ENCODE peak calls at places on chromosomes 7 and 10, in nine cellular contexts. One of them, this sample, is unnamed.

GRCh38 chr7:43647772-43648643 is 65.1 kb downstream of the STK17A start:
- DNase-seq in effector CD8-positive, alpha-beta T cell: no peak
- DNase-seq in tibial nerve: peak; percentile 51
- DNase-seq in SW 1271: peak; percentile 94
- DNase-seq in bronchial epithelial cell: peak; percentile 99
- DNase-seq in mucosa of gallbladder: peak; percentile 76
- DNase-seq in HTR-8/SVneo: peak; percentile 84
- DNase-seq in left colon: peak; percentile 50
- DNase-seq in mesothelial cell of epicardium: no peak
- DNase-seq in this sample: peak; percentile 85

GRCh38 chr7:122637799-122638198 is 61.1 kb downstream of the RNF133 start:
- DNase-seq in bronchial epithelial cell: no peak
- DNase-seq in tibial nerve: no peak
- DNase-seq in effector CD8-positive, alpha-beta T cell: no peak
- DNase-seq in SW 1271: no peak
- DNase-seq in mucosa of gallbladder: no peak
- DNase-seq in mesothelial cell of epicardium: no peak
- DNase-seq in left colon: no peak
- DNase-seq in HTR-8/SVneo: no peak
- DNase-seq in this sample: no peak

GRCh38 chr7:497346-497745 is 22.3 kb downstream of the PDGFA start:
- DNase-seq in tibial nerve: no peak
- DNase-seq in mesothelial cell of epicardium: no peak
- DNase-seq in bronchial epithelial cell: no peak
- DNase-seq in left colon: no peak
- DNase-seq in HTR-8/SVneo: no peak
- DNase-seq in SW 1271: no peak
- DNase-seq in mucosa of gallbladder: no peak
- DNase-seq in effector CD8-positive, alpha-beta T cell: no peak
- DNase-seq in this sample: no peak

GRCh38 chr7:145009866-145010265 is 174.0 kb upstream of the TPK1 start:
- DNase-seq in effector CD8-positive, alpha-beta T cell: no peak
- DNase-seq in left colon: no peak
- DNase-seq in HTR-8/SVneo: no peak
- DNase-seq in bronchial epithelial cell: peak; percentile 26
- DNase-seq in tibial nerve: no peak
- DNase-seq in mesothelial cell of epicardium: no peak
- DNase-seq in mucosa of gallbladder: no peak
- DNase-seq in SW 1271: no peak
- DNase-seq in this sample: no peak

GRCh38 chr10:74406006-74406405 is 255.0 kb downstream of the ADK start:
- DNase-seq in tibial nerve: no peak
- DNase-seq in mucosa of gallbladder: no peak
- DNase-seq in effector CD8-positive, alpha-beta T cell: no peak
- DNase-seq in left colon: no peak
- DNase-seq in SW 1271: no peak
- DNase-seq in mesothelial cell of epicardium: no peak
- DNase-seq in HTR-8/SVneo: no peak
- DNase-seq in bronchial epithelial cell: no peak
- DNase-seq in this sample: no peak

GRCh38 chr7:30423793-30424505 is 54.6 kb downstream of the NOD1 start:
- DNase-seq in HTR-8/SVneo: no peak
- DNase-seq in left colon: no peak
- DNase-seq in tibial nerve: no peak
- DNase-seq in mucosa of gallbladder: no peak
- DNase-seq in mesothelial cell of epicardium: no peak
- DNase-seq in SW 1271: no peak
- DNase-seq in bronchial epithelial cell: no peak
- DNase-seq in effector CD8-positive, alpha-beta T cell: no peak
- DNase-seq in this sample: no peak

GRCh38 chr7:108989319-108989718 is 419.6 kb downstream of the DNAJB9 start:
- DNase-seq in mucosa of gallbladder: no peak
- DNase-seq in SW 1271: no peak
- DNase-seq in mesothelial cell of epicardium: no peak
- DNase-seq in effector CD8-positive, alpha-beta T cell: no peak
- DNase-seq in HTR-8/SVneo: no peak
- DNase-seq in left colon: no peak
- DNase-seq in tibial nerve: no peak
- DNase-seq in bronchial epithelial cell: no peak
- DNase-seq in this sample: no peak

GRCh38 chr7:74312418-74313021 is 23.3 kb downstream of the CLIP2 start:
- DNase-seq in bronchial epithelial cell: peak; percentile 98
- DNase-seq in tibial nerve: no peak
- DNase-seq in mesothelial cell of epicardium: no peak
- DNase-seq in HTR-8/SVneo: peak; percentile 73
- DNase-seq in mucosa of gallbladder: no peak
- DNase-seq in effector CD8-positive, alpha-beta T cell: no peak
- DNase-seq in SW 1271: peak; percentile 82
- DNase-seq in left colon: no peak
- DNase-seq in this sample: no peak

GRCh38 chr10:20737107-20737506 is 160.0 kb downstream of the NEBL start:
- DNase-seq in tibial nerve: no peak
- DNase-seq in mucosa of gallbladder: no peak
- DNase-seq in SW 1271: no peak
- DNase-seq in HTR-8/SVneo: no peak
- DNase-seq in mesothelial cell of epicardium: no peak
- DNase-seq in left colon: no peak
- DNase-seq in effector CD8-positive, alpha-beta T cell: no peak
- DNase-seq in bronchial epithelial cell: peak; percentile 5
- DNase-seq in this sample: no peak

GRCh38 chr7:19305698-19306097 is 160.5 kb upstream of the FERD3L start:
- DNase-seq in mucosa of gallbladder: no peak
- DNase-seq in HTR-8/SVneo: no peak
- DNase-seq in effector CD8-positive, alpha-beta T cell: no peak
- DNase-seq in left colon: no peak
- DNase-seq in SW 1271: no peak
- DNase-seq in bronchial epithelial cell: no peak
- DNase-seq in mesothelial cell of epicardium: no peak
- DNase-seq in tibial nerve: no peak
- DNase-seq in this sample: no peak

GRCh38 chr10:71727429-71728217 is 8.0 kb upstream of the C10orf105 start:
- DNase-seq in SW 1271: no peak
- DNase-seq in effector CD8-positive, alpha-beta T cell: peak; percentile 37
- DNase-seq in tibial nerve: peak; percentile 57
- DNase-seq in left colon: peak; percentile 90
- DNase-seq in bronchial epithelial cell: peak; percentile 21
- DNase-seq in mesothelial cell of epicardium: no peak
- DNase-seq in mucosa of gallbladder: peak; percentile 88
- DNase-seq in HTR-8/SVneo: no peak
- DNase-seq in this sample: peak; percentile 62

GRCh38 chr7:151397026-151397425 is 12.8 kb downstream of the WDR86 start:
- DNase-seq in SW 1271: no peak
- DNase-seq in tibial nerve: no peak
- DNase-seq in effector CD8-positive, alpha-beta T cell: no peak
- DNase-seq in HTR-8/SVneo: no peak
- DNase-seq in mucosa of gallbladder: no peak
- DNase-seq in left colon: no peak
- DNase-seq in mesothelial cell of epicardium: no peak
- DNase-seq in bronchial epithelial cell: no peak
- DNase-seq in this sample: no peak

GRCh38 chr7:42671627-42672026 is 240.2 kb downstream of the C7orf25 start:
- DNase-seq in HTR-8/SVneo: no peak
- DNase-seq in left colon: no peak
- DNase-seq in tibial nerve: no peak
- DNase-seq in mucosa of gallbladder: no peak
- DNase-seq in SW 1271: peak; percentile 31
- DNase-seq in mesothelial cell of epicardium: no peak
- DNase-seq in bronchial epithelial cell: peak; percentile 98
- DNase-seq in effector CD8-positive, alpha-beta T cell: no peak
- DNase-seq in this sample: no peak

GRCh38 chr10:21870849-21871248 is 132.7 kb downstream of the DNAJC1 start:
- DNase-seq in left colon: no peak
- DNase-seq in HTR-8/SVneo: no peak
- DNase-seq in tibial nerve: no peak
- DNase-seq in mesothelial cell of epicardium: no peak
- DNase-seq in bronchial epithelial cell: peak; percentile 55
- DNase-seq in mucosa of gallbladder: no peak
- DNase-seq in effector CD8-positive, alpha-beta T cell: no peak
- DNase-seq in SW 1271: no peak
- DNase-seq in this sample: no peak

GRCh38 chr7:83324596-83324995 is 161.9 kb upstream of the PCLO start:
- DNase-seq in bronchial epithelial cell: no peak
- DNase-seq in mesothelial cell of epicardium: no peak
- DNase-seq in SW 1271: no peak
- DNase-seq in tibial nerve: no peak
- DNase-seq in HTR-8/SVneo: no peak
- DNase-seq in effector CD8-positive, alpha-beta T cell: no peak
- DNase-seq in mucosa of gallbladder: no peak
- DNase-seq in left colon: no peak
- DNase-seq in this sample: no peak

GRCh38 chr10:34760606-34761005 is 54.5 kb downstream of the PARD3 start:
- DNase-seq in SW 1271: no peak
- DNase-seq in mucosa of gallbladder: no peak
- DNase-seq in left colon: no peak
- DNase-seq in effector CD8-positive, alpha-beta T cell: no peak
- DNase-seq in tibial nerve: no peak
- DNase-seq in mesothelial cell of epicardium: no peak
- DNase-seq in bronchial epithelial cell: peak; percentile 97
- DNase-seq in HTR-8/SVneo: no peak
- DNase-seq in this sample: no peak

GRCh38 chr10:112232670-112233069 is 49.1 kb upstream of the GPAM start:
- DNase-seq in effector CD8-positive, alpha-beta T cell: no peak
- DNase-seq in bronchial epithelial cell: no peak
- DNase-seq in tibial nerve: no peak
- DNase-seq in left colon: no peak
- DNase-seq in mesothelial cell of epicardium: no peak
- DNase-seq in HTR-8/SVneo: no peak
- DNase-seq in mucosa of gallbladder: no peak
- DNase-seq in SW 1271: no peak
- DNase-seq in this sample: peak; percentile 65

GRCh38 chr10:110370005-110370404 is 65.3 kb upstream of the SMNDC1 start:
- DNase-seq in mesothelial cell of epicardium: no peak
- DNase-seq in mucosa of gallbladder: no peak
- DNase-seq in effector CD8-positive, alpha-beta T cell: no peak
- DNase-seq in left colon: no peak
- DNase-seq in HTR-8/SVneo: no peak
- DNase-seq in tibial nerve: no peak
- DNase-seq in SW 1271: no peak
- DNase-seq in bronchial epithelial cell: no peak
- DNase-seq in this sample: no peak

GRCh38 chr10:60654813-60655464 is 123.3 kb upstream of the CDK1 start:
- DNase-seq in left colon: no peak
- DNase-seq in bronchial epithelial cell: peak; percentile 98
- DNase-seq in effector CD8-positive, alpha-beta T cell: no peak
- DNase-seq in tibial nerve: no peak
- DNase-seq in mesothelial cell of epicardium: no peak
- DNase-seq in SW 1271: no peak
- DNase-seq in HTR-8/SVneo: no peak
- DNase-seq in mucosa of gallbladder: no peak
- DNase-seq in this sample: no peak

GRCh38 chr7:130334274-130334673 is 10.3 kb upstream of the CPA5 start:
- DNase-seq in SW 1271: no peak
- DNase-seq in effector CD8-positive, alpha-beta T cell: no peak
- DNase-seq in bronchial epithelial cell: no peak
- DNase-seq in tibial nerve: no peak
- DNase-seq in left colon: no peak
- DNase-seq in mesothelial cell of epicardium: no peak
- DNase-seq in mucosa of gallbladder: no peak
- DNase-seq in HTR-8/SVneo: no peak
- DNase-seq in this sample: no peak

GRCh38 chr7:116583653-116584052 is 58.8 kb downstream of the CAV1 start:
- DNase-seq in effector CD8-positive, alpha-beta T cell: no peak
- DNase-seq in tibial nerve: no peak
- DNase-seq in mucosa of gallbladder: no peak
- DNase-seq in HTR-8/SVneo: no peak
- DNase-seq in SW 1271: no peak
- DNase-seq in bronchial epithelial cell: no peak
- DNase-seq in left colon: no peak
- DNase-seq in mesothelial cell of epicardium: no peak
- DNase-seq in this sample: no peak

This sample was measured in lung.